ENCODE peak calls at places on chromosomes 6 and 20, in seven cellular contexts. M is A549; J is CD8-positive, alpha-beta T cell; L is foreskin keratinocyte; V is activated naive CD8-positive, alpha-beta T cell treated with anti-CD3 and anti-CD28 coated beads, Interleukin-2, amount 50 U/mL, for 24 hours; F is activated naive CD4-positive, alpha-beta T cell treated with anti-CD3 and anti-CD28 coated beads, Interleukin-2, amount 50 U/mL, for 72 hours; O is aorta. T is an unnamed sample.
A peak's percentile ranks its signal among the peaks of the same experiment; 100 is the strongest.

GRCh38 chr6:160462116-160462515 is 113.9 kb downstream of the SLC22A3 start:
- ATAC-seq in M (no peak), J (peak; percentile 20), L (peak; percentile 20), V (no peak), F (no peak), O (no peak), T (no peak)

GRCh38 chr6:2102316-2102883 is 143.0 kb downstream of the GMDS start:
- ATAC-seq in M (no peak), J (no peak), L (no peak), V (no peak), F (no peak), O (peak; percentile 49), T (no peak)

GRCh38 chr20:34514897-34515483 is 1.2 kb upstream of the DYNLRB1 start:
- ATAC-seq in M (no peak), J (no peak), L (peak; percentile 23), V (peak; percentile 2), F (peak; percentile 29), O (no peak), T (no peak)

GRCh38 chr6:106372838-106373501 is 12.5 kb downstream of the CRYBG1 start:
- ATAC-seq in M (no peak), J (no peak), L (peak; percentile 62), V (peak; percentile 85), F (peak; percentile 89), O (no peak), T (no peak)

GRCh38 chr6:135692426-135692825 is 159.1 kb upstream of the PDE7B start:
- ATAC-seq in M (no peak), J (no peak), L (no peak), V (no peak), F (no peak), O (no peak), T (no peak)

GRCh38 chr6:1572892-1573291 is 36.8 kb upstream of the FOXC1 start:
- ATAC-seq in M (no peak), J (no peak), L (no peak), V (no peak), F (no peak), O (no peak), T (no peak)

GRCh38 chr20:62918830-62919229 is 7.5 kb downstream of the DIDO1 start:
- ATAC-seq in M (no peak), J (peak; percentile 48), L (no peak), V (peak; percentile 44), F (peak; percentile 69), O (no peak), T (no peak)

GRCh38 chr20:38231786-38232130 is 28.8 kb downstream of the KIAA1755 start:
- ATAC-seq in M (no peak), J (no peak), L (peak; percentile 7), V (no peak), F (no peak), O (peak; percentile 34), T (peak; percentile 74)

GRCh38 chr6:70735513-70735912 is 67.8 kb downstream of the SMAP1 start:
- ATAC-seq in M (no peak), J (no peak), L (no peak), V (no peak), F (no peak), O (no peak), T (no peak)

GRCh38 chr6:26473429-26473757 is 15.6 kb downstream of the BTN2A1 start:
- ATAC-seq in M (no peak), J (no peak), L (no peak), V (no peak), F (no peak), O (no peak), T (no peak)

GRCh38 chr6:15588966-15589634 is 73.7 kb downstream of the DTNBP1 start:
- ATAC-seq in M (no peak), J (no peak), L (peak; percentile 77), V (peak; percentile 97), F (peak; percentile 99), O (no peak), T (no peak)

GRCh38 chr20:36527331-36528125 is 13.8 kb upstream of the MYL9 start:
- ATAC-seq in M (no peak), J (no peak), L (no peak), V (no peak), F (no peak), O (peak; percentile 41), T (peak; percentile 85)

GRCh38 chr6:36546664-36546957 is 668 bp downstream of the STK38 start:
- ATAC-seq in M (peak; percentile 37), J (no peak), L (no peak), V (peak; percentile 12), F (peak; percentile 9), O (no peak), T (peak; percentile 6)

GRCh38 chr6:113258771-113259170 is 598.4 kb upstream of the MARCKS start:
- ATAC-seq in M (no peak), J (no peak), L (no peak), V (no peak), F (no peak), O (no peak), T (no peak)

GRCh38 chr6:20960067-20960466 is 425.8 kb downstream of the CDKAL1 start:
- ATAC-seq in M (no peak), J (no peak), L (no peak), V (no peak), F (no peak), O (no peak), T (no peak)

GRCh38 chr20:10653593-10654288 is 20.1 kb downstream of the JAG1 start:
- ATAC-seq in M (no peak), J (no peak), L (no peak), V (no peak), F (peak; percentile 38), O (peak; percentile 62), T (peak; percentile 58)

GRCh38 chr20:37501940-37502339 is 19.1 kb upstream of the NNAT start:
- ATAC-seq in M (peak; percentile 69), J (no peak), L (no peak), V (no peak), F (no peak), O (no peak), T (no peak)

GRCh38 chr20:19618711-19619110 is 139.3 kb upstream of the RIN2 start:
- ATAC-seq in M (no peak), J (no peak), L (no peak), V (no peak), F (no peak), O (no peak), T (no peak)

GRCh38 chr20:42308980-42309524 is 690.9 kb upstream of the CHD6 start:
- ATAC-seq in M (no peak), J (no peak), L (no peak), V (no peak), F (no peak), O (no peak), T (no peak)

GRCh38 chr20:58851221-58851968 is 693 bp upstream of the GNAS-AS1 start:
- ATAC-seq in M (no peak), J (peak; percentile 29), L (no peak), V (peak; percentile 11), F (peak; percentile 12), O (no peak), T (peak; percentile 4)

GRCh38 chr20:63355781-63356295 is 5.3 kb downstream of the CHRNA4 start:
- ATAC-seq in M (no peak), J (no peak), L (no peak), V (no peak), F (no peak), O (no peak), T (no peak)

GRCh38 chr20:17557675-17558006 is 12.2 kb upstream of the DSTN start:
- ATAC-seq in M (peak; percentile 60), J (no peak), L (peak; percentile 86), V (no peak), F (no peak), O (no peak), T (no peak)

GRCh38 chr6:168154263-168154917 is 75.4 kb upstream of the FRMD1 start:
- ATAC-seq in M (no peak), J (no peak), L (no peak), V (no peak), F (no peak), O (no peak), T (no peak)

GRCh38 chr6:1499798-1500197 is 109.9 kb upstream of the FOXC1 start:
- ATAC-seq in M (no peak), J (no peak), L (no peak), V (no peak), F (no peak), O (no peak), T (no peak)

GRCh38 chr6:3808189-3808588 is 41.0 kb upstream of the FAM50B start:
- ATAC-seq in M (no peak), J (no peak), L (no peak), V (no peak), F (no peak), O (no peak), T (no peak)

GRCh38 chr6:31978831-31979230 is 3.0 kb upstream of the C4A start:
- ATAC-seq in M (no peak), J (no peak), L (no peak), V (no peak), F (no peak), O (no peak), T (no peak)

GRCh38 chr6:112618796-112619195 is 271.7 kb downstream of the RFPL4B start:
- ATAC-seq in M (no peak), J (no peak), L (no peak), V (no peak), F (no peak), O (no peak), T (no peak)

GRCh38 chr6:146781836-146782235 is 183.1 kb downstream of the ADGB start:
- ATAC-seq in M (no peak), J (no peak), L (no peak), V (no peak), F (no peak), O (no peak), T (no peak)

GRCh38 chr6:69696273-69696672 is 100.5 kb downstream of the LMBRD1 start:
- ATAC-seq in M (no peak), J (no peak), L (peak; percentile 62), V (no peak), F (peak; percentile 86), O (no peak), T (no peak)

GRCh38 chr6:14375940-14376339 is 258.4 kb downstream of the CD83 start:
- ATAC-seq in M (no peak), J (no peak), L (no peak), V (peak; percentile 62), F (peak; percentile 43), O (no peak), T (no peak)

GRCh38 chr20:44328428-44328827 is 8.4 kb upstream of the R3HDML start:
- ATAC-seq in M (no peak), J (no peak), L (no peak), V (no peak), F (no peak), O (no peak), T (no peak)

GRCh38 chr6:29815118-29815750 is 12.4 kb upstream of the HLA-G start:
- ATAC-seq in M (no peak), J (no peak), L (no peak), V (no peak), F (no peak), O (no peak), T (no peak)

GRCh38 chr6:89260832-89261231 is 43.7 kb upstream of the GABRR1 start:
- ATAC-seq in M (no peak), J (no peak), L (no peak), V (no peak), F (no peak), O (no peak), T (no peak)

GRCh38 chr6:23633986-23634385 is 492.0 kb upstream of the NRSN1 start:
- ATAC-seq in M (no peak), J (no peak), L (no peak), V (no peak), F (no peak), O (no peak), T (no peak)

GRCh38 chr20:8244637-8245036 is 112.6 kb downstream of the PLCB1 start:
- ATAC-seq in M (no peak), J (no peak), L (no peak), V (no peak), F (no peak), O (peak; percentile 63), T (peak; percentile 62)

GRCh38 chr6:151001387-151002063 is 136.0 kb downstream of the MTHFD1L start:
- ATAC-seq in M (no peak), J (no peak), L (no peak), V (no peak), F (peak; percentile 55), O (no peak), T (no peak)

GRCh38 chr6:108982154-108983113 is 112.2 kb downstream of the SESN1 start:
- ATAC-seq in M (no peak), J (no peak), L (no peak), V (no peak), F (no peak), O (no peak), T (no peak)

GRCh38 chr6:144341831-144342527 is 56.8 kb downstream of the UTRN start:
- ATAC-seq in M (no peak), J (no peak), L (no peak), V (no peak), F (no peak), O (no peak), T (no peak)